ENCODE peak calls at places on chromosome 11, in eight cellular contexts. A is kidney, C is stomach, S is gastrocnemius medialis, O is heart right ventricle, H is GM23338, R is left ventricle myocardium inferior, I is suprapubic skin. X is an unnamed sample.

GRCh38 chr11:61488651-61489291 is 19.8 kb upstream of the LRRC10B start:
- DNase-seq in S (peak; percentile 52), C (peak; percentile 74), A (peak; percentile 93), H (peak; percentile 68), O (peak; percentile 80), R (peak; percentile 81), I (no peak), X (peak; percentile 93)

GRCh38 chr11:65431452-65432132 is 9.0 kb downstream of the NEAT1 start:
- DNase-seq in R (no peak), A (no peak), O (no peak), C (no peak), S (no peak), I (no peak), H (no peak), X (no peak)

GRCh38 chr11:2825886-2826678 is 59.5 kb downstream of the CDKN1C start:
- DNase-seq in I (peak; percentile 89), R (peak; percentile 60), S (peak; percentile 82), A (peak; percentile 90), C (no peak), O (peak; percentile 65), H (no peak), X (peak; percentile 88)

GRCh38 chr11:65452806-65453490 is 30.4 kb downstream of the NEAT1 start:
- DNase-seq in H (no peak), R (no peak), A (peak; percentile 52), C (no peak), I (peak; percentile 80), O (no peak), S (peak; percentile 52), X (peak; percentile 78)

GRCh38 chr11:64068705-64069400 is 33.1 kb downstream of the FLRT1 start:
- DNase-seq in C (no peak), A (no peak), R (no peak), O (no peak), I (no peak), S (no peak), H (no peak), X (no peak)

GRCh38 chr11:33835143-33835878 is 56.6 kb downstream of the LMO2 start:
- DNase-seq in O (no peak), A (no peak), S (no peak), R (no peak), H (no peak), C (no peak), I (no peak), X (no peak)

GRCh38 chr11:44758996-44759395 is 32.2 kb downstream of the TSPAN18 start:
- DNase-seq in C (no peak), R (no peak), O (no peak), A (no peak), S (no peak), I (no peak), H (no peak), X (peak; percentile 31)

GRCh38 chr11:30478923-30479322 is 107.2 kb downstream of the MPPED2 start:
- DNase-seq in S (peak; percentile 16), O (peak; percentile 82), H (no peak), C (no peak), A (peak; percentile 57), I (no peak), R (peak; percentile 59), X (peak; percentile 41)

GRCh38 chr11:10809373-10810199 is 860 bp upstream of the EIF4G2 start:
- DNase-seq in A (no peak), C (no peak), S (no peak), H (peak; percentile 94), O (peak; percentile 34), R (no peak), I (no peak), X (peak; percentile 30)

GRCh38 chr11:9489366-9489765 is 28.6 kb downstream of the ZNF143 start:
- DNase-seq in O (no peak), R (no peak), H (no peak), C (no peak), I (no peak), S (no peak), A (no peak), X (no peak)

GRCh38 chr11:64536396-64536935 is 54.6 kb upstream of the SLC22A12 start:
- DNase-seq in A (peak; percentile 46), C (no peak), I (peak; percentile 39), S (no peak), H (no peak), R (no peak), O (no peak), X (peak; percentile 10)

GRCh38 chr11:63802637-63803414 is 10.4 kb upstream of the SPINDOC start:
- DNase-seq in I (no peak), S (peak; percentile 36), O (no peak), A (peak; percentile 24), H (no peak), C (no peak), R (no peak), X (no peak)

GRCh38 chr11:41872458-41872857 is 413.0 kb upstream of the LRRC4C start:
- DNase-seq in S (no peak), A (no peak), O (no peak), R (no peak), C (no peak), I (no peak), H (no peak), X (no peak)

GRCh38 chr11:2525166-2525861 is 80.5 kb downstream of the KCNQ1 start:
- DNase-seq in R (peak; percentile 9), A (peak; percentile 51), C (peak; percentile 61), S (peak; percentile 2), O (no peak), H (no peak), I (peak; percentile 57), X (peak; percentile 57)

GRCh38 chr11:122141757-122142156 is 25.7 kb upstream of the BLID start:
- DNase-seq in A (no peak), C (no peak), O (no peak), R (no peak), H (no peak), I (no peak), S (no peak), X (no peak)

GRCh38 chr11:111735262-111736116 is 30.7 kb downstream of the PPP2R1B start:
- DNase-seq in A (peak; percentile 94), S (peak; percentile 75), C (peak; percentile 54), H (no peak), O (peak; percentile 88), R (peak; percentile 73), I (peak; percentile 94), X (peak; percentile 93)

GRCh38 chr11:114197799-114198500 is 98.2 kb upstream of the NNMT start:
- DNase-seq in S (peak; percentile 96), H (no peak), O (peak; percentile 80), R (peak; percentile 81), A (peak; percentile 87), C (peak; percentile 85), I (no peak), X (peak; percentile 90)

GRCh38 chr11:8265681-8266241 is 2.1 kb upstream of the LMO1 start:
- DNase-seq in I (peak; percentile 47), S (peak; percentile 6), H (peak; percentile 67), R (no peak), A (peak; percentile 46), O (no peak), C (no peak), X (no peak)

GRCh38 chr11:125886997-125887372 is 483 bp upstream of the HYLS1 start:
- DNase-seq in H (peak; percentile 70), A (peak; percentile 85), O (peak; percentile 31), I (peak; percentile 74), S (no peak), C (no peak), R (peak; percentile 27), X (no peak)

GRCh38 chr11:27623945-27624523 is 76.2 kb downstream of the BDNF start:
- DNase-seq in H (no peak), R (no peak), A (no peak), O (no peak), S (no peak), I (no peak), C (no peak), X (no peak)

GRCh38 chr11:14357843-14358728 is 897 bp downstream of the RRAS2 start:
- DNase-seq in A (peak; percentile 85), I (peak; percentile 78), H (peak; percentile 91), C (peak; percentile 63), O (peak; percentile 41), R (peak; percentile 43), S (peak; percentile 53), X (peak; percentile 38)
- H3K27ac ChIP-seq in A (peak overlapping the region; percentile 49), I (peak overlapping the region; percentile 87), H (peak overlapping the region; percentile 91), C (peak overlapping the region; percentile 85), O (peak overlapping the region; percentile 88), R (peak overlapping the region; percentile 89), S (peak overlapping the region; percentile 81), X (peak overlapping the region; percentile 78)

GRCh38 chr11:23797624-23798419 is 699.0 kb upstream of the LUZP2 start:
- DNase-seq in O (no peak), S (no peak), C (no peak), I (no peak), A (no peak), H (no peak), R (no peak), X (no peak)
- H3K4me1 ChIP-seq in O (no peaks in the 10 kb centered on the region), S (no peaks in the 10 kb centered on the region), C (no peaks in the 10 kb centered on the region), I (no peaks in the 10 kb centered on the region), A (no peaks in the 10 kb centered on the region), H (no peaks in the 10 kb centered on the region), R (no peaks in the 10 kb centered on the region), X (no peaks in the 10 kb centered on the region)

DNA sequence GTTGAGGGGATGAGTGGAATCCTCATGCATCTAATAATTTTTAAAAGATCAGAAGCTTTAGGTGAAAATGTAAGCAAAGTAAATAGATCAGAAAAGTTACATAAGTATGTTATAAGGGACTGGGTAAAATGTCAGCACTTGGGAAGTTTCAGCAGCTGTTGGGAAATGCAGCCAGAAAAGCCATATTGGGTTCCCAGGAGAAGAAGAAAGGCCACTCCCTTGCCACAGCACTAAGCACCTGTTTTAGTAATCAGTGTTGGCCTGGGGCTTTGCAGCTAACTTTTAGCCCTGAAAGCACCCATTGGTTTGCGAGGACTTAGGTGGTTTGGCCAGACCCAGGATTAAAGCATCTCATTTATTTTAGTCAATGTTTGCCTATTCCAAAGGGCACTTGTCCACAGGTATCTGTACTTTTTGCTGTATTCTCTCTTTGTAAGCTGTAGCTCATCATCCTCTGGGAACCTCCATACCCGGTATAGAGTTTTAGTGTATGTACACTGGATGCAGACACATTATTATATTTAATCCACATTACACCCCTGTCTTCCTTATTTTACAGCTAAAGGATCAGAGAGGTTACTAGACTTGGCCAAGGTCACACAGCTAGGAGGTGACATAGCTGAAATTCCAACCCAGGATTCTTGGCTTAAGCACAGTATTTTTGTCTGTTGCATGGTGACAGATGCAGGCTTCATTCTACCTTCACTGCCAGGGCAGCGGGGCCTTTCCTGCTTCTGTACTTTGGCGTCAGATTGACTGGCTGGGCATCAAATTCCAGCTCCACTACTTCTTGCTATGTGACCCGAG is 127.7 kb upstream of the SESN3 start:
- DNase-seq in A (no peak), C (no peak), H (peak; percentile 51), S (no peak), I (no peak), R (no peak), O (peak; percentile 40), X (no peak)
- H3K27ac ChIP-seq in A (no peak overlapping the region), C (no peak overlapping the region), H (no peak overlapping the region), S (no peak overlapping the region), I (no peak overlapping the region), R (no peak overlapping the region), O (no peak overlapping the region), X (peak overlapping the region; percentile 31)

GRCh38 chr11:67293090-67293489 is 4.0 kb downstream of the ANKRD13D start:
- DNase-seq in A (no peak), H (no peak), O (no peak), S (no peak), C (no peak), R (no peak), I (peak; percentile 6), X (no peak)
- H3K4me1 ChIP-seq in A (peaks cover 2% of the 10 kb centered on the region), H (peaks cover 2% of the 10 kb centered on the region), O (peaks cover 27% of the 10 kb centered on the region), S (peaks cover 12% of the 10 kb centered on the region), C (peaks cover 33% of the 10 kb centered on the region), R (peaks cover 29% of the 10 kb centered on the region), I (peaks cover 45% of the 10 kb centered on the region), X (peaks cover 2% of the 10 kb centered on the region)